ENCODE peak calls at places on chromosome 10, in ten cellular contexts. One of them, this sample, is unnamed.

GRCh38 chr10:6406220-6407033 is 173.6 kb downstream of the PRKCQ start:
- DNase-seq in heart left ventricle: no peak
- DNase-seq in IMR-90: peak
- DNase-seq in neural progenitor cell: no peak
- DNase-seq in HCT116: peak
- DNase-seq in Peyer's patch: no peak
- DNase-seq in A549: peak
- DNase-seq in right lobe of liver: no peak
- DNase-seq in BJ: no peak
- DNase-seq in endothelial cell: no peak
- DNase-seq in this sample: no peak

GRCh38 chr10:18368681-18369080 is 228.5 kb downstream of the CACNB2 start:
- DNase-seq in BJ: no peak
- DNase-seq in HCT116: no peak
- DNase-seq in Peyer's patch: no peak
- DNase-seq in neural progenitor cell: no peak
- DNase-seq in heart left ventricle: no peak
- DNase-seq in IMR-90: peak
- DNase-seq in right lobe of liver: no peak
- DNase-seq in endothelial cell: no peak
- DNase-seq in A549: no peak
- DNase-seq in this sample: no peak

GRCh38 chr10:133520193-133520738 is 6.9 kb upstream of the CYP2E1 start:
- DNase-seq in neural progenitor cell: peak
- DNase-seq in Peyer's patch: peak
- DNase-seq in IMR-90: peak
- DNase-seq in right lobe of liver: peak
- DNase-seq in BJ: peak
- DNase-seq in HCT116: peak
- DNase-seq in endothelial cell: peak
- DNase-seq in A549: peak
- DNase-seq in heart left ventricle: peak
- DNase-seq in this sample: peak

GRCh38 chr10:69344591-69345244 is 66.4 kb downstream of the HK1 start:
- DNase-seq in HCT116: no peak
- DNase-seq in right lobe of liver: no peak
- DNase-seq in endothelial cell: no peak
- DNase-seq in Peyer's patch: peak
- DNase-seq in A549: no peak
- DNase-seq in IMR-90: no peak
- DNase-seq in heart left ventricle: no peak
- DNase-seq in BJ: no peak
- DNase-seq in neural progenitor cell: no peak
- DNase-seq in this sample: peak

GRCh38 chr10:18252086-18252485 is 111.9 kb downstream of the CACNB2 start:
- DNase-seq in neural progenitor cell: no peak
- DNase-seq in BJ: no peak
- DNase-seq in right lobe of liver: no peak
- DNase-seq in A549: no peak
- DNase-seq in IMR-90: no peak
- DNase-seq in endothelial cell: no peak
- DNase-seq in HCT116: no peak
- DNase-seq in Peyer's patch: no peak
- DNase-seq in heart left ventricle: no peak
- DNase-seq in this sample: no peak

GRCh38 chr10:47361293-47361692 is 13.1 kb downstream of the RBP3 start:
- DNase-seq in right lobe of liver: no peak
- DNase-seq in A549: peak
- DNase-seq in HCT116: peak
- DNase-seq in BJ: no peak
- DNase-seq in IMR-90: peak
- DNase-seq in neural progenitor cell: peak
- DNase-seq in heart left ventricle: no peak
- DNase-seq in endothelial cell: peak
- DNase-seq in Peyer's patch: no peak
- DNase-seq in this sample: no peak

GRCh38 chr10:29239569-29240472 is 49.0 kb upstream of the LYZL1 start:
- DNase-seq in BJ: no peak
- DNase-seq in A549: peak
- DNase-seq in HCT116: peak
- DNase-seq in heart left ventricle: no peak
- DNase-seq in neural progenitor cell: peak
- DNase-seq in IMR-90: no peak
- DNase-seq in right lobe of liver: peak
- DNase-seq in Peyer's patch: no peak
- DNase-seq in endothelial cell: peak
- DNase-seq in this sample: no peak

GRCh38 chr10:98010939-98011685 is 19.3 kb downstream of the CRTAC1 start:
- DNase-seq in neural progenitor cell: no peak
- DNase-seq in right lobe of liver: no peak
- DNase-seq in Peyer's patch: no peak
- DNase-seq in IMR-90: no peak
- DNase-seq in BJ: no peak
- DNase-seq in A549: no peak
- DNase-seq in HCT116: no peak
- DNase-seq in endothelial cell: no peak
- DNase-seq in heart left ventricle: no peak
- DNase-seq in this sample: no peak

GRCh38 chr10:30374353-30374752 is 25.3 kb upstream of the MTPAP start:
- DNase-seq in heart left ventricle: no peak
- DNase-seq in A549: no peak
- DNase-seq in IMR-90: no peak
- DNase-seq in right lobe of liver: no peak
- DNase-seq in BJ: no peak
- DNase-seq in neural progenitor cell: peak
- DNase-seq in HCT116: no peak
- DNase-seq in Peyer's patch: no peak
- DNase-seq in endothelial cell: no peak
- DNase-seq in this sample: no peak

GRCh38 chr10:17075510-17075909 is 54.1 kb downstream of the CUBN start:
- DNase-seq in heart left ventricle: no peak
- DNase-seq in A549: peak
- DNase-seq in Peyer's patch: no peak
- DNase-seq in HCT116: no peak
- DNase-seq in neural progenitor cell: no peak
- DNase-seq in BJ: peak
- DNase-seq in endothelial cell: no peak
- DNase-seq in right lobe of liver: no peak
- DNase-seq in IMR-90: peak
- DNase-seq in this sample: no peak

GRCh38 chr10:80596391-80597257 is 58.9 kb downstream of the SH2D4B start:
- DNase-seq in Peyer's patch: peak
- DNase-seq in heart left ventricle: no peak
- DNase-seq in IMR-90: peak
- DNase-seq in HCT116: peak
- DNase-seq in endothelial cell: peak
- DNase-seq in A549: peak
- DNase-seq in right lobe of liver: no peak
- DNase-seq in BJ: no peak
- DNase-seq in neural progenitor cell: peak
- DNase-seq in this sample: no peak

GRCh38 chr10:3274414-3274813 is 101.8 kb upstream of the PITRM1 start:
- DNase-seq in BJ: no peak
- DNase-seq in A549: no peak
- DNase-seq in right lobe of liver: no peak
- DNase-seq in heart left ventricle: no peak
- DNase-seq in HCT116: no peak
- DNase-seq in neural progenitor cell: no peak
- DNase-seq in IMR-90: no peak
- DNase-seq in Peyer's patch: no peak
- DNase-seq in endothelial cell: no peak
- DNase-seq in this sample: no peak

DNA sequence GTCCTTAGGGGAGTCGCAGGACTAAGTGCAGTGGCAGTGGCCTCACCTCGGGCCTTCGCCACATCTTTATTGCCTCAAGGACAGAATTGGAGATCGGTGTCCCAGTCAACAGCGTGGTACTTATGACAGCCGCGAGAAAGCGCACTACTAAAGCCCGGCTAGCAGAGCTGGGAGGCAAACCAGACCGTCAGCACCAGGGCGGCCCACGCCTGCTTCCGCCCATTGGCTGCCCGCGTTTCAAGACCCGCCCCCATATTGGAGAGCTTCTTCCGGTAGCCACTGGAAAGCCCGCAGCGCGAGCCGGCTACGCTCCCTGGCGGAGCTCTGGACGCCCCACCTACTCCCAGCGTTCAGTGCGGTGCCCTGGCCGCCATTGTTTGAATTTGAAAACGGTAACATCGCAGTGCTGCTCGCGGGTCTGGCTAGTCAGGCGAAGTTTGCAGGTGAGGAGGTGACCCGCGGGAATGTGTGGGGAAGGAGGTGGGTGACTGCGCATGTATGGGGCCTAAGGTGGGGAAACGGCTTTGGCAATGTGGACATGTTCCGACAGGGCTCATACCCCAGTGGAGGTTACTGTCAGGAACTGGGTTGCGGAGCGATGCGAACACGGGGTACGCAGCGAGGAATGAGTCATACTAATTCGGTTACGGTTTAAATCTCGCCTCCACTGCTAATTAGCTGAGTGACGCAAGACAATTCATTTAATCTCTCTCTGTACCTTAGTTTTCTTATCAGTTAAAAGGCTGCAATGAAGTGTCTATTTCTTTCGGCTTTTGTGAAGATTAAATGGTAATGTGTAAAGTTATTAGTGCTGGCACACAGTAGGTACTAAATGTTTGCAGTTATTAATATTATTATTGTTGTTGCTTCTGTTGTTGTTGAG is at the start of gene KIF20B:
- DNase-seq in endothelial cell: peak
- DNase-seq in heart left ventricle: peak
- DNase-seq in IMR-90: peak
- DNase-seq in right lobe of liver: peak
- DNase-seq in A549: peak
- DNase-seq in Peyer's patch: peak
- DNase-seq in HCT116: peak
- DNase-seq in BJ: peak
- DNase-seq in neural progenitor cell: peak
- DNase-seq in this sample: peak
- TF ChIP-seq CTCF in endothelial cell: no peak
- TF ChIP-seq CTCF in heart left ventricle: peak
- TF ChIP-seq CTCF in IMR-90: peak
- TF ChIP-seq CTCF in right lobe of liver: peak
- TF ChIP-seq CTCF in A549: no peak
- TF ChIP-seq CTCF in Peyer's patch: peak
- TF ChIP-seq CTCF in HCT116: no peak
- TF ChIP-seq CTCF in BJ: peak
- TF ChIP-seq CTCF in neural progenitor cell: peak
- TF ChIP-seq CTCF in this sample: no peak

GRCh38 chr10:115136616-115137015 is 43.5 kb downstream of the ATRNL1 start:
- DNase-seq in endothelial cell: no peak
- DNase-seq in BJ: no peak
- DNase-seq in A549: no peak
- DNase-seq in IMR-90: no peak
- DNase-seq in HCT116: no peak
- DNase-seq in heart left ventricle: no peak
- DNase-seq in neural progenitor cell: no peak
- DNase-seq in right lobe of liver: no peak
- DNase-seq in Peyer's patch: no peak
- DNase-seq in this sample: no peak

DNA sequence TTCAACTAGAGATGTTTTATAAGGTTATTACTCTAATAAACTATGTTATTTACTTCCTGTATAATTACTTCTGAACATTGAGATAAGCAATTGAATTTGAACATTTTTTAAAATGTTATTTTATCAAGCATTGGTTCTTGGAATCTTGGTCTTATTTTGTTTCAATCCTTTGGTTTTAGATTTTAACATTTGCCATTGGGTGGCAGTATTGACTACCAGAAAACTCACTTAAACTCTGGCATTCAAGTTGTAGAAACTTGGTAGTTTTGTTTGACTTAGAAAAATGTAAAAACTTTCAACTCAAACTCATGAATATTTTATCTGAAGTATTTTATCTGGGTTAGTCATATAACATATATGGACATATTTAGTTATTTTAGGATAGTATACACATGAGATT is 48.1 kb downstream of the ATRNL1 start:
- DNase-seq in endothelial cell: no peak
- DNase-seq in HCT116: peak
- DNase-seq in IMR-90: peak
- DNase-seq in Peyer's patch: no peak
- DNase-seq in right lobe of liver: no peak
- DNase-seq in A549: no peak
- DNase-seq in heart left ventricle: no peak
- DNase-seq in neural progenitor cell: peak
- DNase-seq in BJ: no peak
- DNase-seq in this sample: no peak
- TF ChIP-seq CTCF in endothelial cell: peak
- TF ChIP-seq CTCF in HCT116: peak
- TF ChIP-seq CTCF in IMR-90: peak
- TF ChIP-seq CTCF in Peyer's patch: peak
- TF ChIP-seq CTCF in right lobe of liver: peak
- TF ChIP-seq CTCF in A549: peak
- TF ChIP-seq CTCF in heart left ventricle: peak
- TF ChIP-seq CTCF in neural progenitor cell: peak
- TF ChIP-seq CTCF in BJ: peak
- TF ChIP-seq CTCF in this sample: no peak

DNA sequence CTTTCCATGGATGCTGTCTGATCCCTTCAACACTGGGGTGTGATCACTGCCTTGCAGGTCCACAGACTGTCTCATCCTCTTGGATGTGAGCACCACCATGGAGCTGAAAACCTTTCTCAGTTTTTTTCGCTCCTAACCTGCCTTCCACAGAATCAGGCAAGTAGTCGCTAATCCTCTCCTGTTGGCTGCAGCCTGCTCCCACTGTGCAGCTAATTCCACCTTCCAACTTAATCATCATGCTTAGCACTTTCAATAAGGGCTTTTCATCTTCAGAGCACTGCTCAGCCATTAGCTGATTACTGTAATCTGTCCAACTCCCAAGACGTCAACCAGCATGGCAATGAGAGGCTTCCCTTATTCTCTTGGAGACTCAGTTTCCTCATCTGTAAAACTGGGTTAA is 15.1 kb upstream of the CDH23 start:
- DNase-seq in neural progenitor cell: peak
- DNase-seq in heart left ventricle: no peak
- DNase-seq in BJ: no peak
- DNase-seq in endothelial cell: no peak
- DNase-seq in Peyer's patch: no peak
- DNase-seq in A549: no peak
- DNase-seq in right lobe of liver: no peak
- DNase-seq in IMR-90: no peak
- DNase-seq in HCT116: no peak
- DNase-seq in this sample: no peak
- TF ChIP-seq CTCF in neural progenitor cell: no peak
- TF ChIP-seq CTCF in heart left ventricle: no peak
- TF ChIP-seq CTCF in BJ: no peak
- TF ChIP-seq CTCF in endothelial cell: no peak
- TF ChIP-seq CTCF in Peyer's patch: no peak
- TF ChIP-seq CTCF in A549: no peak
- TF ChIP-seq CTCF in right lobe of liver: no peak
- TF ChIP-seq CTCF in IMR-90: no peak
- TF ChIP-seq CTCF in HCT116: no peak
- TF ChIP-seq CTCF in this sample: no peak

DNA sequence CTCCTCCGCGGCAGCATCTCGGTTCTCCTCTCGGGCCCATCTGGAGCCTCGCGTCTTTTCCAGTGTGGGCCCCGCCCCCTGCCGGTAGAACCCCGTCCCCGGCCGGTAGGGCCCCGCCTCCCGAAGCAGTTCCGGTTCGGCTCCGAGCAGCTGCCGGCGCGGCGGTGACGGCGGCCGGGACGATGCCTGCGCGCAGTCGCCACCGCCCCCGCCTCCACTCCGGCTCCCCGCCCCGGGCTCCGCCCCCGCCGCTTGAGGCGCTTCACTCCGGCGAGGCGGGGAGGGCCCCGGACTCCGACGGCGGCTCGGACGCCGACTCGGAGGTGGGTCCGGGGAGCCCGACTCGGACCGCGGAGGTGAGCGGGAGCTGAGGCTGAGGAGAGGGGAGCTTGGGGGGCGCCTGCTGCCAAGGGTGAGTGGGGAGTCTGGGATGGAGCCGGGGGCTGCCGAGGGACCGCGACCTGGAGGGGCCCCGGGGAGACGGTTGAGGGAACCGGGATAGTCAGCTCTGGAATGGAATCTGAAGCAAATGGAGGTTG is at the start of gene SAMD8:
- DNase-seq in HCT116: peak
- DNase-seq in neural progenitor cell: peak
- DNase-seq in endothelial cell: peak
- DNase-seq in heart left ventricle: peak
- DNase-seq in BJ: peak
- DNase-seq in IMR-90: peak
- DNase-seq in right lobe of liver: peak
- DNase-seq in Peyer's patch: peak
- DNase-seq in A549: no peak
- DNase-seq in this sample: peak
- TF ChIP-seq CTCF in HCT116: no peak
- TF ChIP-seq CTCF in neural progenitor cell: peak
- TF ChIP-seq CTCF in endothelial cell: peak
- TF ChIP-seq CTCF in heart left ventricle: peak
- TF ChIP-seq CTCF in BJ: peak
- TF ChIP-seq CTCF in IMR-90: no peak
- TF ChIP-seq CTCF in right lobe of liver: peak
- TF ChIP-seq CTCF in Peyer's patch: peak
- TF ChIP-seq CTCF in A549: no peak
- TF ChIP-seq CTCF in this sample: no peak